ENCODE peak calls at places on chromosomes 4 and X, in four cellular contexts. I is GM03348, Z is pancreas, O is AG08396. L is an unnamed sample.

GRCh38 chr4:111937368-111937767 is 207.9 kb upstream of the FAM241A start:
- DNase-seq in I (peak; percentile 63), Z (no peak), O (no peak), L (no peak)

GRCh38 chrX:17495052-17495451 is 120.1 kb downstream of the NHS start:
- DNase-seq in I (no peak), Z (no peak), O (no peak), L (no peak)

GRCh38 chr4:155509619-155510018 is 132.9 kb upstream of the MAP9 start:
- DNase-seq in I (peak; percentile 2), Z (no peak), O (peak; percentile 15), L (no peak)

GRCh38 chr4:109077486-109077885 is 225.0 kb downstream of the COL25A1 start:
- DNase-seq in I (no peak), Z (no peak), O (no peak), L (peak; percentile 41)

GRCh38 chr4:141077611-141078225 is 55.6 kb downstream of the RNF150 start:
- DNase-seq in I (no peak), Z (no peak), O (no peak), L (peak; percentile 6)

GRCh38 chr4:168648929-168649328 is 152.1 kb downstream of the PALLD start:
- DNase-seq in I (no peak), Z (no peak), O (peak; percentile 15), L (peak; percentile 76)

GRCh38 chrX:43861750-43862149 is 20.5 kb downstream of the MAOB start:
- DNase-seq in I (no peak), Z (no peak), O (no peak), L (no peak)

GRCh38 chr4:82645868-82646267 is 84.1 kb upstream of the TMEM150C start:
- DNase-seq in I (no peak), Z (no peak), O (no peak), L (no peak)

GRCh38 chr4:28518781-28519180 is 1658.1 kb downstream of the STIM2 start:
- DNase-seq in I (peak; percentile 15), Z (no peak), O (no peak), L (no peak)

GRCh38 chr4:67934628-67935027 is 28.7 kb downstream of the TMPRSS11A start:
- DNase-seq in I (no peak), Z (no peak), O (no peak), L (no peak)

GRCh38 chrX:39724544-39724943 is 373.2 kb downstream of the BCOR start:
- DNase-seq in I (no peak), Z (no peak), O (no peak), L (no peak)

GRCh38 chr4:125390126-125390525 is 75.4 kb downstream of the FAT4 start:
- DNase-seq in I (peak; percentile 49), Z (no peak), O (peak; percentile 27), L (peak; percentile 59)

GRCh38 chr4:94454405-94454804 is 2.7 kb downstream of the PDLIM5 start:
- DNase-seq in I (no peak), Z (no peak), O (no peak), L (peak; percentile 60)

GRCh38 chr4:2663275-2663674 is 92.9 kb downstream of the TNIP2 start:
- DNase-seq in I (no peak), Z (no peak), O (no peak), L (no peak)

GRCh38 chr4:144696376-144696775 is 50.4 kb downstream of the HHIP start:
- DNase-seq in I (no peak), Z (no peak), O (no peak), L (no peak)

GRCh38 chrX:153571159-153571908 is 27.6 kb downstream of the CCNQ start:
- DNase-seq in I (no peak), Z (no peak), O (no peak), L (peak; percentile 55)

GRCh38 chr4:187158003-187158402 is 434.3 kb upstream of the FAT1 start:
- DNase-seq in I (no peak), Z (no peak), O (peak; percentile 9), L (no peak)

GRCh38 chr4:84920591-84920990 is 45.9 kb downstream of the WDFY3 start:
- DNase-seq in I (peak; percentile 71), Z (no peak), O (peak; percentile 17), L (peak; percentile 86)

GRCh38 chr4:141375855-141376254 is 155.2 kb downstream of the ZNF330 start:
- DNase-seq in I (peak; percentile 79), Z (no peak), O (peak; percentile 76), L (peak; percentile 92)